ENCODE peak calls at places on chromosomes 4 and X, in eight cellular contexts. E is uterus; Q is PC-3; D is CD8-positive, alpha-beta T cell; K is endothelial cell of umbilical vein; I is small intestine; W is astrocyte; N is right lobe of liver. Z is an unnamed sample. For H3K27me3 and H3K9me3, the result is how much of the 10 kb centered on the place peaks cover.

GRCh38 chrX:102846544-102847236 is 90.4 kb upstream of the RAB40AL start:
- DNase-seq in K (no peak), W (peak), N (no peak), I (no peak), D (no peak), Q (peak), E (no peak), Z (no peak)

GRCh38 chr4:155011163-155011825 is 197.1 kb upstream of the NPY2R start:
- DNase-seq in D (no peak), K (no peak), E (no peak), I (no peak), N (no peak), Q (no peak), W (no peak), Z (no peak)

GRCh38 chr4:128862608-128863313 is 53.3 kb downstream of the JADE1 start:
- DNase-seq in K (peak), D (no peak), E (no peak), W (peak), N (no peak), Q (no peak), I (no peak), Z (no peak)

GRCh38 chr4:100428051-100428450 is 89.8 kb downstream of the EMCN start:
- DNase-seq in W (peak), Q (peak), N (no peak), I (no peak), E (no peak), D (no peak), K (peak), Z (no peak)

GRCh38 chr4:158768577-158769174 is at the start of gene FNIP2:
- DNase-seq in Q (peak), D (peak), I (peak), E (peak), N (peak), K (peak), W (peak), Z (peak)

GRCh38 chr4:3290476-3290875 is 2.3 kb upstream of the RGS12 start:
- DNase-seq in N (no peak), I (no peak), W (no peak), Q (no peak), E (no peak), D (no peak), K (no peak), Z (no peak)

GRCh38 chr4:182093431-182093831 is 149.8 kb upstream of the TENM3 start:
- DNase-seq in D (no peak), N (no peak), E (no peak), W (peak), I (no peak), Q (no peak), K (no peak), Z (no peak)

GRCh38 chrX:10017866-10018265 is 50.7 kb downstream of the CLDN34 start:
- DNase-seq in K (peak), N (no peak), Q (peak), W (peak), D (no peak), E (no peak), I (peak), Z (no peak)

GRCh38 chrX:29478336-29479069 is 736.9 kb upstream of the MAGEB2 start:
- DNase-seq in N (no peak), K (peak), E (no peak), Q (peak), D (no peak), W (peak), I (no peak), Z (no peak)

GRCh38 chr4:182839256-182839655 is 77.9 kb downstream of the DCTD start:
- DNase-seq in N (no peak), Q (no peak), I (no peak), K (no peak), W (no peak), D (no peak), E (no peak), Z (no peak)

GRCh38 chr4:136637071-136637777 is 895.1 kb downstream of the PCDH18 start:
- DNase-seq in W (no peak), E (no peak), D (no peak), K (peak), I (no peak), N (no peak), Q (peak), Z (no peak)

GRCh38 chr4:32025840-32026459 is 1305.8 kb downstream of the PCDH7 start:
- DNase-seq in N (no peak), Q (peak), K (peak), I (peak), D (no peak), E (no peak), W (peak), Z (no peak)

GRCh38 chr4:176409627-176410026 is 89.9 kb downstream of the SPCS3 start:
- DNase-seq in K (no peak), I (no peak), N (no peak), Q (no peak), E (no peak), D (no peak), W (peak), Z (no peak)

GRCh38 chr4:12729384-12729783 is 754.8 kb downstream of the RAB28 start:
- DNase-seq in K (peak), Q (peak), D (no peak), N (no peak), E (no peak), I (peak), W (peak), Z (no peak)

GRCh38 chr4:26130173-26130572 is 190.6 kb upstream of the RBPJ start:
- DNase-seq in W (no peak), E (no peak), N (no peak), I (no peak), K (no peak), D (no peak), Q (no peak), Z (no peak)

DNA sequence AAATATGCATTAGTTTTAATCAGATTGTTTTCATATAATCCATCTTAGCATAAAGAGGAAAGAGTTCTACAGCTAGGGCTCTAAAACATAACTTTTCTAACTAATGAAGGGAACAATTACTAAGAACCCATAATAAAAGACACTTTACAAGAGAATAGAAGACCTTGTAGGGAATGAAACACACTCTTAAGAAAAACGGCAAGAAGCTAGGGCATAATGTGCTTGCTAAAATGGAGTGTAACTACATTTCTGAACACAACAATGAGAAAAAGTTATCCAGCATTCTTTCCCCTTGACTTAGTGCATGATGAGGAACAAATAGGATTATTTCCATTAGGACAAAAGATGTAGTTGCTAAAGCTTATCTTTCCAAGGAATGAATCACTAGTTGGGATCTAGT is 54.6 kb downstream of the ARHGAP6 start:
- DNase-seq in I (no peak), K (no peak), Q (no peak), E (no peak), W (no peak), D (no peak), N (no peak), Z (no peak)
- H3K27me3 ChIP-seq in I (under half), K (under half), Q (under half), E (under half), W (under half), D (under half), N (under half), Z (under half)

DNA sequence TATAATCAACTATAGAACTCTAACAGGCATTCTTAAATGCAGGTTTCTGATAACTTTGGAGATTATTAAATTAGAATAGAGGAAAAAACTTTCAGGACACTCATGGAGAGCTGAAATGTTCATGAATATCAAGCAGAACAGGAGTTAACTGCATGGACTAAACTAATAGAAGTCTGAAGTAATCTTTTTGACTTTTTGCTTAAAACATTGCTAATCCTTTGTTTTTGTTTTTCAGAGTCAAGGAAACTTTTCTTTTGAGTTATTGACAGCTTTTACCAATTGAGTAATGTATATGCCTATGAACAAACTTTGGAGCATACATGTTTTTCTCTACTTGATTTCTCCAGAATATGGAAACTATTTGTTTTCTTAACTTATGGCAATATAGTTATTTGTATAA is 112.5 kb downstream of the EIF4E start:
- DNase-seq in I (no peak), E (no peak), D (no peak), W (no peak), K (no peak), N (no peak), Q (no peak), Z (no peak)
- H3K4me3 ChIP-seq in I (no peak), E (no peak), D (no peak), W (no peak), K (no peak), N (no peak), Q (no peak), Z (no peak)

GRCh38 chrX:144592036-144592435 is 655.3 kb upstream of the SPANXN1 start:
- DNase-seq in W (no peak), K (no peak), Q (no peak), N (no peak), I (no peak), D (no peak), E (no peak), Z (no peak)

DNA sequence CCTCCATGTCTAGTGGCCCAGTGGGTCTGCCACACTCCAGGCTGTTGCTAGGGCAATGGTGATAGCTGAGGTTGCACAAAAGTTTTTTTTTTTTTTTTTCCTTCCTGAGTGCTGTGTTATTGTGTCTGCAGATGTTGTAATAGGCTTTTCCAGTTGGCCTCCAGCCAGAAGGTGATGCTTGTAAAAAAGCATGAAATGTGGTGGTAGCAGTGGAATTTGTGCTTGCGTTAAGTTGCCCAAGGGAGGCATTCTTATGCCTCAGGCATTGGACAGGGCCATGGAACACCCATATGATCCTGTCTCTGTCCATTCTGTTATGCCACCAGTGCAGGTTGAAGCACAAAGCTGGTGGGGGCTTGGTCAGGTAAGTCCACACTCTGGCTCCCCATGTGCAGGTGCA is 660.5 kb upstream of the SPANXN1 start:
- DNase-seq in Q (peak), I (no peak), W (no peak), K (no peak), E (no peak), N (no peak), D (no peak), Z (no peak)
- H3K9me3 ChIP-seq in Q (under half), I (under half), W (under half), K (under half), E (under half), N (under half), D (under half), Z (under half)

GRCh38 chr4:7187691-7188090 is 4.6 kb upstream of the SORCS2 start:
- DNase-seq in D (no peak), W (no peak), Q (no peak), N (no peak), K (no peak), E (no peak), I (no peak), Z (peak)
- H3K27me3 ChIP-seq in D (under half), W (under half), Q (under half), N (under half), K (under half), E (under half), I (under half), Z (under half)

GRCh38 chrX:106613277-106613676 is 1.5 kb downstream of the RADX start:
- DNase-seq in I (no peak), W (no peak), N (no peak), D (no peak), Q (no peak), E (no peak), K (no peak), Z (no peak)
- H3K4me3 ChIP-seq in I (no peak), W (peak), N (no peak), D (peak), Q (no peak), E (peak), K (no peak), Z (peak)

DNA sequence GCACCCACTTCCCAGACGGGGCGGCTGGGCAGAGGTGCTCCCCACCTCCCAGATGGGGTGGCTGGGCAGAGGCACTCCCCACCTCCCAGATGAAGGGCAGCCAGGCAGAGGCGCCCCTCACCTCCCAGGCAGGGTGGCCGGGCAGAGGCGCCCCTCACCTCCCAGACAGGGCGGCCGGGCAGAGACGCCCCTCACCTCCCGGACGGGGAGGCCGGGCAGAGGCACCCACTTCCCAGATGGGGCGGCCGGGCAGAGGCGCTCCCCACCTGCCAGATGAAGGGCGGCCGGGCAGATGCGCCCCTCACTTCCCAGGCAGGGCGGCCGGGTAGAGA is 61.2 kb downstream of the UPRT start:
- DNase-seq in I (no peak), E (no peak), K (no peak), Q (no peak), D (no peak), W (no peak), N (no peak), Z (no peak)
- H3K9me3 ChIP-seq in I (under half), E (under half), K (under half), Q (under half), D (under half), W (under half), N (under half), Z (under half)

Z was measured in psoas muscle.